ENCODE peak calls at places on chromosomes 1 and 21, in seven cellular contexts. One of them, this sample, is unnamed.

GRCh38 chr1:109790735-109791494 is 27.2 kb upstream of the EPS8L3 start:
- DNase-seq in activated T-helper 1 cell treated with anti-CD3 and anti-CD28 coated beads, Interleukin-2, amount 50 U/mL, for 16 hours: peak; percentile 52
- DNase-seq in NCI-H2081: no peak
- DNase-seq in HCT116: peak; percentile 27
- DNase-seq in esophagus muscularis mucosa: no peak
- DNase-seq in left cardiac atrium: peak; percentile 81
- DNase-seq in HTR-8/SVneo: peak; percentile 31
- DNase-seq in this sample: peak; percentile 68

GRCh38 chr1:183783896-183784637 is 20.9 kb upstream of the RGL1 start:
- DNase-seq in HCT116: no peak
- DNase-seq in activated T-helper 1 cell treated with anti-CD3 and anti-CD28 coated beads, Interleukin-2, amount 50 U/mL, for 16 hours: no peak
- DNase-seq in esophagus muscularis mucosa: no peak
- DNase-seq in NCI-H2081: peak; percentile 15
- DNase-seq in left cardiac atrium: peak; percentile 63
- DNase-seq in HTR-8/SVneo: no peak
- DNase-seq in this sample: no peak

GRCh38 chr21:36437745-36438128 is 42.2 kb downstream of the CLDN14 start:
- DNase-seq in NCI-H2081: no peak
- DNase-seq in activated T-helper 1 cell treated with anti-CD3 and anti-CD28 coated beads, Interleukin-2, amount 50 U/mL, for 16 hours: no peak
- DNase-seq in esophagus muscularis mucosa: no peak
- DNase-seq in HTR-8/SVneo: no peak
- DNase-seq in HCT116: no peak
- DNase-seq in left cardiac atrium: peak; percentile 58
- DNase-seq in this sample: no peak

GRCh38 chr1:10085076-10085475 is 52.3 kb downstream of the UBE4B start:
- DNase-seq in activated T-helper 1 cell treated with anti-CD3 and anti-CD28 coated beads, Interleukin-2, amount 50 U/mL, for 16 hours: no peak
- DNase-seq in HTR-8/SVneo: no peak
- DNase-seq in left cardiac atrium: no peak
- DNase-seq in NCI-H2081: no peak
- DNase-seq in esophagus muscularis mucosa: no peak
- DNase-seq in HCT116: no peak
- DNase-seq in this sample: no peak

GRCh38 chr1:36475910-36476604 is 6.7 kb downstream of the CSF3R start:
- DNase-seq in HTR-8/SVneo: no peak
- DNase-seq in HCT116: no peak
- DNase-seq in left cardiac atrium: no peak
- DNase-seq in NCI-H2081: no peak
- DNase-seq in esophagus muscularis mucosa: no peak
- DNase-seq in activated T-helper 1 cell treated with anti-CD3 and anti-CD28 coated beads, Interleukin-2, amount 50 U/mL, for 16 hours: no peak
- DNase-seq in this sample: no peak

GRCh38 chr1:214078950-214079349 is 91.2 kb downstream of the PROX1 start:
- DNase-seq in left cardiac atrium: no peak
- DNase-seq in HCT116: no peak
- DNase-seq in activated T-helper 1 cell treated with anti-CD3 and anti-CD28 coated beads, Interleukin-2, amount 50 U/mL, for 16 hours: no peak
- DNase-seq in HTR-8/SVneo: no peak
- DNase-seq in esophagus muscularis mucosa: no peak
- DNase-seq in NCI-H2081: no peak
- DNase-seq in this sample: no peak

GRCh38 chr1:6000444-6001288 is 8.4 kb upstream of the NPHP4 start:
- DNase-seq in esophagus muscularis mucosa: no peak
- DNase-seq in HTR-8/SVneo: no peak
- DNase-seq in HCT116: no peak
- DNase-seq in activated T-helper 1 cell treated with anti-CD3 and anti-CD28 coated beads, Interleukin-2, amount 50 U/mL, for 16 hours: no peak
- DNase-seq in left cardiac atrium: peak; percentile 17
- DNase-seq in NCI-H2081: no peak
- DNase-seq in this sample: peak; percentile 14

GRCh38 chr21:43300496-43301423 is 126.2 kb downstream of the SIK1 start:
- DNase-seq in left cardiac atrium: peak; percentile 72
- DNase-seq in esophagus muscularis mucosa: no peak
- DNase-seq in activated T-helper 1 cell treated with anti-CD3 and anti-CD28 coated beads, Interleukin-2, amount 50 U/mL, for 16 hours: no peak
- DNase-seq in HCT116: no peak
- DNase-seq in HTR-8/SVneo: no peak
- DNase-seq in NCI-H2081: no peak
- DNase-seq in this sample: no peak

GRCh38 chr1:12450090-12450764 is 167.8 kb downstream of the DHRS3 start:
- DNase-seq in activated T-helper 1 cell treated with anti-CD3 and anti-CD28 coated beads, Interleukin-2, amount 50 U/mL, for 16 hours: no peak
- DNase-seq in left cardiac atrium: no peak
- DNase-seq in HTR-8/SVneo: no peak
- DNase-seq in esophagus muscularis mucosa: no peak
- DNase-seq in NCI-H2081: no peak
- DNase-seq in HCT116: no peak
- DNase-seq in this sample: no peak